ENCODE peak calls at places on chromosomes 13 and 19, in nine cellular contexts. F is activated T-helper 9 cell treated with anti-CD3 and anti-CD28 coated beads, Interleukin-2, amount 50 U/mL, for 16 hours; A is GM12892; V is A549; H is MCF 10A; Y is MV-4-11; O is stimulated activated CD4-positive, alpha-beta T cell treated with anti-CD3 and anti-CD28 coated beads, Interleukin-1b, Interleukin-23, amount 100 ng/mL, for 1 hour; M is left cardiac atrium; Z is T-cell. W is an unnamed sample.
A peak's percentile ranks its signal among the peaks of the same experiment; 100 is the strongest.

GRCh38 chr13:29520671-29521070 is 74.8 kb downstream of the SLC7A1 start:
- DNase-seq in Y (no peak), A (no peak), M (no peak), V (no peak), Z (no peak), O (no peak), F (no peak), H (no peak), W (no peak)

GRCh38 chr19:2663920-2664571 is 38.4 kb downstream of the GNG7 start:
- DNase-seq in Z (peak; percentile 8), F (no peak), A (peak; percentile 67), M (peak; percentile 79), Y (no peak), V (no peak), H (no peak), O (no peak), W (no peak)

GRCh38 chr19:18408053-18408476 is 10.6 kb upstream of the LRRC25 start:
- DNase-seq in H (no peak), Y (peak; percentile 24), M (no peak), Z (no peak), F (no peak), V (no peak), O (no peak), A (no peak), W (no peak)

GRCh38 chr19:35724560-35724959 is 6.8 kb downstream of the KMT2B start:
- DNase-seq in O (no peak), F (no peak), A (no peak), H (no peak), Z (no peak), V (no peak), M (no peak), Y (no peak), W (no peak)

GRCh38 chr19:17111766-17112165 is 36.2 kb downstream of the MYO9B start:
- DNase-seq in H (no peak), V (no peak), F (no peak), M (no peak), A (no peak), Y (no peak), Z (no peak), O (no peak), W (no peak)

GRCh38 chr13:27188239-27188638 is 16.6 kb upstream of the USP12 start:
- DNase-seq in V (no peak), M (no peak), Y (no peak), H (no peak), O (no peak), Z (no peak), F (no peak), A (no peak), W (no peak)

GRCh38 chr13:20788312-20788711 is 14.6 kb upstream of the EEF1AKMT1 start:
- DNase-seq in O (no peak), M (no peak), Y (no peak), F (no peak), A (no peak), Z (no peak), H (no peak), V (no peak), W (no peak)

GRCh38 chr19:15419413-15420025 is 731 bp upstream of the AKAP8L start:
- DNase-seq in F (no peak), O (no peak), Z (no peak), A (no peak), V (no peak), H (no peak), Y (no peak), M (no peak), W (no peak)

GRCh38 chr19:47379398-47379938 is 30.4 kb downstream of the DHX34 start:
- DNase-seq in H (no peak), F (no peak), Y (no peak), M (no peak), Z (no peak), O (no peak), A (no peak), V (no peak), W (no peak)

GRCh38 chr13:43787998-43788397 is 1.2 kb upstream of the ENOX1 start:
- DNase-seq in F (no peak), O (no peak), H (peak; percentile 52), M (no peak), Z (no peak), A (no peak), Y (no peak), V (peak; percentile 51), W (no peak)

GRCh38 chr19:29277107-29277506 is 64.2 kb upstream of the UQCRFS1 start:
- DNase-seq in O (peak; percentile 2), Y (peak; percentile 88), Z (peak; percentile 75), A (peak; percentile 52), M (no peak), H (no peak), F (peak; percentile 9), V (peak; percentile 52), W (peak; percentile 65)

GRCh38 chr19:55753401-55753800 is 5.5 kb upstream of the RFPL4A start:
- DNase-seq in M (no peak), V (no peak), Y (no peak), H (no peak), A (no peak), O (no peak), F (no peak), Z (no peak), W (no peak)

GRCh38 chr13:73146705-73147104 is 87.9 kb downstream of the KLF5 start:
- DNase-seq in A (no peak), F (no peak), V (peak; percentile 34), Z (no peak), O (no peak), M (no peak), Y (no peak), H (peak; percentile 50), W (no peak)

GRCh38 chr13:95608640-95609280 is 35.7 kb downstream of the DZIP1 start:
- DNase-seq in Z (no peak), M (no peak), Y (no peak), O (no peak), H (peak; percentile 25), A (no peak), V (no peak), F (no peak), W (no peak)

GRCh38 chr19:14023404-14024235 is 4.3 kb upstream of the RLN3 start:
- DNase-seq in Y (peak; percentile 89), Z (no peak), V (peak; percentile 71), O (no peak), H (peak; percentile 70), A (no peak), F (no peak), M (peak; percentile 59), W (no peak)

GRCh38 chr13:104592545-104593250 is 1526.5 kb upstream of the SLC10A2 start:
- DNase-seq in M (no peak), A (no peak), F (no peak), H (no peak), O (no peak), Z (no peak), V (no peak), Y (no peak), W (no peak)

GRCh38 chr13:23510544-23510916 is 59.7 kb upstream of the TNFRSF19 start:
- DNase-seq in A (no peak), H (peak; percentile 22), Z (no peak), M (no peak), F (no peak), Y (no peak), O (no peak), V (no peak), W (no peak)

GRCh38 chr19:4099054-4099764 is 24.7 kb downstream of the MAP2K2 start:
- DNase-seq in V (no peak), F (no peak), Y (peak; percentile 78), O (no peak), A (no peak), Z (no peak), H (no peak), M (no peak), W (no peak)

GRCh38 chr19:4066682-4067395 is at the start of gene ZBTB7A:
- DNase-seq in F (peak; percentile 62), A (no peak), M (peak; percentile 90), Z (peak; percentile 80), O (peak; percentile 50), V (peak; percentile 83), Y (peak; percentile 84), H (peak; percentile 71), W (peak; percentile 83)

W was measured in activated CD4-positive, alpha-beta memory T cell treated with anti-CD3 and anti-CD28 coated beads, Interleukin-2, amount 10 ng/mL, durations not matched to agents 7 days and 5 days.